ENCODE peak calls at places on chromosomes 11 and 22, in four cellular contexts. One of them, this sample, is unnamed.

GRCh38 chr11:122367809-122368231 is 251.8 kb upstream of the BLID start:
- DNase-seq in transverse colon: no peak
- DNase-seq in K562: no peak
- DNase-seq in HCT116: no peak
- DNase-seq in this sample: no peak

GRCh38 chr11:38543311-38543710 is 1945.3 kb upstream of the RAG2 start:
- DNase-seq in transverse colon: no peak
- DNase-seq in K562: no peak
- DNase-seq in HCT116: no peak
- DNase-seq in this sample: no peak

GRCh38 chr11:100676901-100677300 is 10.2 kb upstream of the ARHGAP42 start:
- DNase-seq in transverse colon: no peak
- DNase-seq in K562: no peak
- DNase-seq in HCT116: peak; percentile 4
- DNase-seq in this sample: no peak

GRCh38 chr11:105315287-105315686 is 175.7 kb upstream of the CARD18 start:
- DNase-seq in transverse colon: no peak
- DNase-seq in K562: no peak
- DNase-seq in HCT116: no peak
- DNase-seq in this sample: no peak

GRCh38 chr11:72609451-72609850 is 64.8 kb downstream of the PDE2A start:
- DNase-seq in transverse colon: no peak
- DNase-seq in K562: no peak
- DNase-seq in HCT116: peak; percentile 59
- DNase-seq in this sample: no peak

GRCh38 chr22:25892678-25893077 is 150.7 kb downstream of the MYO18B start:
- DNase-seq in transverse colon: no peak
- DNase-seq in K562: no peak
- DNase-seq in HCT116: no peak
- DNase-seq in this sample: no peak

GRCh38 chr11:2943711-2944118 is 14.5 kb upstream of the PHLDA2 start:
- DNase-seq in transverse colon: peak; percentile 72
- DNase-seq in K562: no peak
- DNase-seq in HCT116: no peak
- DNase-seq in this sample: no peak

GRCh38 chr11:76918941-76919386 is 58.2 kb downstream of the ACER3 start:
- DNase-seq in transverse colon: peak; percentile 15
- DNase-seq in K562: peak; percentile 50
- DNase-seq in HCT116: peak; percentile 44
- DNase-seq in this sample: peak; percentile 28

GRCh38 chr11:118002010-118002540 is 15.9 kb downstream of the IL10RA start:
- DNase-seq in transverse colon: peak; percentile 9
- DNase-seq in K562: peak; percentile 84
- DNase-seq in HCT116: no peak
- DNase-seq in this sample: no peak

GRCh38 chr22:40955516-40955915 is 4.3 kb downstream of the RBX1 start:
- DNase-seq in transverse colon: no peak
- DNase-seq in K562: no peak
- DNase-seq in HCT116: no peak
- DNase-seq in this sample: no peak

GRCh38 chr11:78825531-78825930 is 250.9 kb upstream of the NARS2 start:
- DNase-seq in transverse colon: no peak
- DNase-seq in K562: no peak
- DNase-seq in HCT116: no peak
- DNase-seq in this sample: no peak

GRCh38 chr11:22734628-22735345 is 68.4 kb downstream of the GAS2 start:
- DNase-seq in transverse colon: no peak
- DNase-seq in K562: no peak
- DNase-seq in HCT116: no peak
- DNase-seq in this sample: no peak

GRCh38 chr11:93902921-93903320 is 52.5 kb upstream of the VSTM5 start:
- DNase-seq in transverse colon: no peak
- DNase-seq in K562: no peak
- DNase-seq in HCT116: no peak
- DNase-seq in this sample: no peak

GRCh38 chr11:11607772-11608171 is 14.0 kb downstream of the GALNT18 start:
- DNase-seq in transverse colon: no peak
- DNase-seq in K562: no peak
- DNase-seq in HCT116: no peak
- DNase-seq in this sample: no peak

GRCh38 chr11:73404048-73404447 is 27.8 kb downstream of the RELT start:
- DNase-seq in transverse colon: peak; percentile 49
- DNase-seq in K562: peak; percentile 76
- DNase-seq in HCT116: peak; percentile 28
- DNase-seq in this sample: no peak

GRCh38 chr22:26127126-26127525 is 42.1 kb upstream of the SEZ6L start:
- DNase-seq in transverse colon: no peak
- DNase-seq in K562: no peak
- DNase-seq in HCT116: no peak
- DNase-seq in this sample: no peak

GRCh38 chr11:15770798-15771414 is 585.4 kb downstream of the SOX6 start:
- DNase-seq in transverse colon: peak; percentile 40
- DNase-seq in K562: peak; percentile 57
- DNase-seq in HCT116: peak; percentile 13
- DNase-seq in this sample: no peak

GRCh38 chr11:13098067-13098466 is 89.0 kb downstream of the RASSF10 start:
- DNase-seq in transverse colon: no peak
- DNase-seq in K562: no peak
- DNase-seq in HCT116: no peak
- DNase-seq in this sample: peak; percentile 58

GRCh38 chr11:93704237-93704636 is 37.1 kb downstream of the TAF1D start:
- DNase-seq in transverse colon: no peak
- DNase-seq in K562: no peak
- DNase-seq in HCT116: no peak
- DNase-seq in this sample: no peak

GRCh38 chr11:1077417-1078119 is 2.9 kb downstream of the MUC2 start:
- DNase-seq in transverse colon: no peak
- DNase-seq in K562: no peak
- DNase-seq in HCT116: no peak
- DNase-seq in this sample: no peak

GRCh38 chr11:18046116-18046777 is at the start of gene TPH1:
- DNase-seq in transverse colon: peak; percentile 34
- DNase-seq in K562: peak; percentile 15
- DNase-seq in HCT116: no peak
- DNase-seq in this sample: peak; percentile 18

GRCh38 chr11:78647986-78648875 is 73.6 kb upstream of the NARS2 start:
- DNase-seq in transverse colon: no peak
- DNase-seq in K562: peak; percentile 1
- DNase-seq in HCT116: no peak
- DNase-seq in this sample: no peak

GRCh38 chr11:27246925-27247324 is 116.1 kb downstream of the CCDC34 start:
- DNase-seq in transverse colon: no peak
- DNase-seq in K562: no peak
- DNase-seq in HCT116: no peak
- DNase-seq in this sample: no peak

DNA sequence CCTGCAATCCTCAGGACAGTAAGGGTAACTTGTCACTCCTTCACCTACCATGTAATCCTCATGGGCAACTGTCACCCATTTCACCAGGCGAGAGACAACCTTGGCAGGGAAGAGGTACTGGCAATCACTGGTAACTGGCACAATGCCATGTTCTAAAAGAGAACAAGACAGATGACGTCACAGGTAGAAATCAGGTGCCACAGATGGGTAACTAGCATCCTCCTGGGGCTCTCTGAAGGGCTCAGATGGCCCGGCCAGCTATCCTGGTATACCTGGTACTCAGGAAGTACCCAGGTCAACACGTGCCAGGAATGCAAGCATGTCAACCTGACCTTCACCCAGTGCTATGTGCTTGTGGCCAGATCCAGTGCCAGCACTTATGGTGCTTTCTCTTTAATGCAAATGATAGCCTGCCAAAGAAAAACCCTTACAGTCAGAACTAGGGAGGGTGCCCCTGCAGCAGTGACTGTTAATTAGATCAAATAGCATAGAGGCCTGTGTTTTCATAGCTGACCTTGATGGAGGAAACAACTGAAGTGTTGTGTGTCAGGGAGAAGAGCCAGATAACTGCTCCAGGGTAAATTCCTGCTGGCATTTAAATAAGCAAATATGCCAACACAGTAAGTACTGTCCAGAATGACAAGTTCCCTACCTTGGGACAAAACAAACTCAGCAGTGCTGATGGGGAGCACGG is 36.2 kb downstream of the THOC5 start:
- DNase-seq in transverse colon: no peak
- DNase-seq in K562: no peak
- DNase-seq in HCT116: no peak
- DNase-seq in this sample: peak; percentile 74
- TF ChIP-seq POLR2AphosphoS5 in transverse colon: no peak
- TF ChIP-seq POLR2AphosphoS5 in K562: no peak
- TF ChIP-seq POLR2AphosphoS5 in HCT116: no peak
- TF ChIP-seq POLR2AphosphoS5 in this sample: peak; percentile 76

GRCh38 chr11:130070109-130070828 is 575 bp downstream of the APLP2 start:
- DNase-seq in transverse colon: peak; percentile 52
- DNase-seq in K562: peak; percentile 50
- DNase-seq in HCT116: no peak
- DNase-seq in this sample: peak; percentile 28
- TF ChIP-seq CTCF in transverse colon: peak; percentile 11
- TF ChIP-seq CTCF in K562: peak; percentile 34
- TF ChIP-seq CTCF in HCT116: no peak
- TF ChIP-seq CTCF in this sample: peak; percentile 22

GRCh38 chr11:62394825-62395538 is 23.9 kb upstream of the SCGB1A1 start:
- DNase-seq in transverse colon: peak; percentile 70
- DNase-seq in K562: peak; percentile 76
- DNase-seq in HCT116: peak; percentile 61
- DNase-seq in this sample: peak; percentile 82
- H3K4me3 ChIP-seq in transverse colon: peak overlapping the region; percentile 32
- H3K4me3 ChIP-seq in K562: no peak overlapping the region
- H3K4me3 ChIP-seq in HCT116: no peak overlapping the region
- H3K4me3 ChIP-seq in this sample: peak overlapping the region; percentile 7

GRCh38 chr11:65013692-65014145 is 241 bp upstream of the ARL2 start:
- DNase-seq in transverse colon: peak; percentile 92
- DNase-seq in K562: peak; percentile 94
- DNase-seq in HCT116: peak; percentile 80
- DNase-seq in this sample: peak; percentile 88
- TF ChIP-seq POLR2AphosphoS5 in transverse colon: peak; percentile 30
- TF ChIP-seq POLR2AphosphoS5 in K562: no peak
- TF ChIP-seq POLR2AphosphoS5 in HCT116: no peak
- TF ChIP-seq POLR2AphosphoS5 in this sample: peak; percentile 58

GRCh38 chr22:48717883-48718817 is 1109.5 kb downstream of the BRD1 start:
- DNase-seq in transverse colon: no peak
- DNase-seq in K562: no peak
- DNase-seq in HCT116: no peak
- DNase-seq in this sample: no peak

GRCh38 chr22:48721394-48721666 is 1106.3 kb downstream of the BRD1 start:
- DNase-seq in transverse colon: peak; percentile 29
- DNase-seq in K562: no peak
- DNase-seq in HCT116: no peak
- DNase-seq in this sample: peak; percentile 67

GRCh38 chr22:48718818-48719500 is 1108.7 kb downstream of the BRD1 start:
- DNase-seq in transverse colon: no peak
- DNase-seq in K562: no peak
- DNase-seq in HCT116: no peak
- DNase-seq in this sample: no peak

GRCh38 chr22:48720662-48721393 is 1106.8 kb downstream of the BRD1 start:
- DNase-seq in transverse colon: no peak
- DNase-seq in K562: no peak
- DNase-seq in HCT116: no peak
- DNase-seq in this sample: no peak

GRCh38 chr22:48719978-48720661 is 1107.6 kb downstream of the BRD1 start:
- DNase-seq in transverse colon: no peak
- DNase-seq in K562: peak; percentile 64
- DNase-seq in HCT116: no peak
- DNase-seq in this sample: no peak
- TF ChIP-seq CTCF in transverse colon: no peak
- TF ChIP-seq CTCF in K562: peak; percentile 44
- TF ChIP-seq CTCF in HCT116: peak; percentile 30
- TF ChIP-seq CTCF in this sample: no peak

DNA sequence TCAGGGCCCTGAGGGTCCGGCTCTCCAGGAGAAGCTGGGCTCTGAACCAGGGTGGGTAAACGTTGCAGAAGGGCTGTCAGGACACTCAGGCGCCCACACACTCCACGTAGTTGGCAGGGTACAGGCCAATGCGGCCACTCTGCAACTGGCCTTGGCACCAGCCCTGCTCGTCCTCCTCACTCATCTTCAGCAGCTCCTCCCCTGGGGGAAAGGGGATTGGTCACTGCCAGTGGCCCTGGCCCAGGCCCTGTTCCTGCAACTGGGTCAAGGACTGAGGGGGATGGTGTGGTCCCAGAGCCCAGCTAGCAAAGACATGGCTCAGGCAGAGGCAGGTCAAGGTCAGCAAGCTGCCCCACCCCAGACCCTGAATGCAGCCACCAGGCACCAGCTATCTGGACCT is 1.2 kb upstream of the ARFGAP2 start:
- DNase-seq in transverse colon: no peak
- DNase-seq in K562: no peak
- DNase-seq in HCT116: no peak
- DNase-seq in this sample: no peak
- H3K4me3 ChIP-seq in transverse colon: peak overlapping the region; percentile 96
- H3K4me3 ChIP-seq in K562: no peak overlapping the region
- H3K4me3 ChIP-seq in HCT116: no peak overlapping the region
- H3K4me3 ChIP-seq in this sample: no peak overlapping the region

DNA sequence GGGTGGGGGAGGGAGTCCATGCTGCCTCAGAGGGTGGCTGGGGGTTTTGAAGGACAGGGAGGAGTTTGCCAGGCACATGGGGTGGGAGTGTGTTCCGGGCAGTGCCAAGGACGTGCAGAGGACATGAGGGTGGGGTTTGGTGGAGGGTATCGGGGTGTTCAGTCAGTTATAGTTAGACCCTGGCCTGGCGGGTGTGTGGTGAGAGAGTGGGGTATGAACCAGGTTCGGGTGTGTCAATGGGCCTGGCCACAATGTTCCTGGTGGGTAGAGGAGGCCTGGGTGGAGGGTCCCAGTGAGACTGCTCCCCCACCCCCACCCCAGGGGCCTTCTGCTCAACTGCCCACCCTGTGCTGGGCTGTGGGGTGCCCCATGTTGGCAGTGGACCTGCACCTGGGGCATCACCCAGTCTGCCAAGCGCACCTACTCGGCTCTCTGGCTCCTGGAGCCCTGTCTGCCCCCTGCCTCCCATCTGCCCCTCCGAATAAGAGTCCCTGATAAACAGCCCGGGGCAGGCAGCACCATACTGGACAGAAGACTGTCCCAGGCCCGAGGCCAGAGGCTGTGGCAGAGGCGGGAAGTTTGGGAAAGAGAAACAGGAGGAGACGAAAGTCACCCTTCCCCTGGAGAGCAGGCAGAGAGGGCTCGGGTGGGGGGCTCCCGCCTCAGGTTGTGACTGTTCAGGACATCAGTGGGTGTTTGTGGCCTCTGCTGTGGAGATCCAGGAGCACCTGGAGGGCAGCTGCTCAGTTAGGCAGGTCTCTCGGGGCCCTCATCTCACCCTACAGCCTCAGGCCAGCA is 4.1 kb downstream of the PIM3 start:
- DNase-seq in transverse colon: peak; percentile 17
- DNase-seq in K562: no peak
- DNase-seq in HCT116: no peak
- DNase-seq in this sample: no peak
- TF ChIP-seq POLR2AphosphoS5 in transverse colon: no peak
- TF ChIP-seq POLR2AphosphoS5 in K562: no peak
- TF ChIP-seq POLR2AphosphoS5 in HCT116: peak; percentile 16
- TF ChIP-seq POLR2AphosphoS5 in this sample: no peak